ENCODE peak calls at places on chromosomes 2 and 18, in five cellular contexts. T, N, Z, L and W are unnamed samples.

GRCh38 chr2:112184121-112184520 is 45.9 kb downstream of the FBLN7 start:
- DNase-seq in T (no peak), N (no peak), Z (no peak), L (no peak), W (no peak)

GRCh38 chr18:21215480-21215879 is 26.6 kb upstream of the GREB1L start:
- DNase-seq in T (no peak), N (no peak), Z (no peak), L (no peak), W (no peak)

GRCh38 chr2:204483497-204484164 is 61.6 kb upstream of the PARD3B start:
- DNase-seq in T (peak), N (no peak), Z (no peak), L (no peak), W (no peak)

GRCh38 chr2:240400319-240401161 is 34.9 kb upstream of the GPC1 start:
- DNase-seq in T (no peak), N (no peak), Z (no peak), L (no peak), W (no peak)

GRCh38 chr2:159613515-159614336 is 2.6 kb downstream of the BAZ2B start:
- DNase-seq in T (no peak), N (peak), Z (no peak), L (no peak), W (no peak)

GRCh38 chr2:72998724-72999123 is 72.8 kb downstream of the SFXN5 start:
- DNase-seq in T (no peak), N (no peak), Z (no peak), L (no peak), W (no peak)

GRCh38 chr2:169091761-169092523 is 22.6 kb downstream of the DHRS9 start:
- DNase-seq in T (no peak), N (peak), Z (no peak), L (no peak), W (no peak)

GRCh38 chr2:227031379-227031778 is 132.6 kb downstream of the COL4A4 start:
- DNase-seq in T (no peak), N (no peak), Z (no peak), L (no peak), W (no peak)

GRCh38 chr2:195543902-195544894 is 112.8 kb upstream of the SLC39A10 start:
- DNase-seq in T (no peak), N (peak), Z (peak), L (no peak), W (no peak)

GRCh38 chr2:1557467-1557820 is 144.2 kb downstream of the TPO start:
- DNase-seq in T (no peak), N (no peak), Z (no peak), L (no peak), W (no peak)

GRCh38 chr2:19857806-19858205 is 44.0 kb downstream of the TTC32 start:
- DNase-seq in T (no peak), N (no peak), Z (no peak), L (no peak), W (no peak)

GRCh38 chr18:48909721-48910120 is 41.0 kb downstream of the SMAD7 start:
- DNase-seq in T (no peak), N (no peak), Z (no peak), L (no peak), W (no peak)

GRCh38 chr2:192155521-192156118 is 39.1 kb downstream of the TMEFF2 start:
- DNase-seq in T (no peak), N (no peak), Z (no peak), L (no peak), W (no peak)

GRCh38 chr2:226796840-226797288 is 2.8 kb downstream of the IRS1 start:
- DNase-seq in T (peak), N (peak), Z (no peak), L (no peak), W (no peak)

GRCh38 chr2:199449455-199449854 is 8.3 kb downstream of the SATB2 start:
- DNase-seq in T (no peak), N (peak), Z (no peak), L (no peak), W (no peak)

GRCh38 chr2:181264436-181264835 is 192.8 kb upstream of the ITGA4 start:
- DNase-seq in T (no peak), N (no peak), Z (no peak), L (no peak), W (no peak)
- TF ChIP-seq RCOR1 in T (no peak), N (no peak), Z (no peak), L (no peak), W (no peak)

GRCh38 chr2:167859676-167860075 is 387.7 kb downstream of the STK39 start:
- DNase-seq in T (no peak), N (no peak), Z (no peak), L (no peak), W (no peak)

GRCh38 chr2:167862296-167862695 is 385.1 kb downstream of the STK39 start:
- DNase-seq in T (no peak), N (no peak), Z (no peak), L (no peak), W (no peak)

GRCh38 chr2:167861574-167862193 is 385.7 kb downstream of the STK39 start:
- DNase-seq in T (no peak), N (no peak), Z (no peak), L (no peak), W (no peak)

GRCh38 chr2:167863377-167863776 is 384.0 kb downstream of the STK39 start:
- DNase-seq in T (no peak), N (no peak), Z (no peak), L (no peak), W (no peak)

DNA sequence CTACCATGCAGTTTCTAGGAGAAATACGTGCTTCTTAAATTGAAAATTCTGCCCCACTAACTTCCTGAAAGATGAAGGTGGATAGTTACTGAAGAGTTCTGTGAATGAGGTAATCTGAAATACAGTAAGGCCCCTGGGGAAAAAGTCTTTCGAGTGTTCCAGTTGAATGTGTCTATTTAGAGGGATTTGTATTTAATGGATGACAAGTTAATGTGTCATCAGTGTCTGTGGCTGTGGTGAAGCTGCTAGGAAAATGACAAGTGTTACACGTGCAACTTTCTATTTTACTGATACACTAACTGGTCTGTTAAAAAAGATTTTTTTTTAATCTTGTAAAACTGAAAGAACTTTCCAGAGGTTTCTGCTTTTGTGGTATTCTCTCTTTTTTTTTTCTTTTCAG is 384.6 kb downstream of the STK39 start:
- DNase-seq in T (no peak), N (peak), Z (no peak), L (no peak), W (peak)
- TF ChIP-seq RCOR1 in T (no peak), N (no peak), Z (no peak), L (no peak), W (no peak)

GRCh38 chr2:11569636-11570035 is 35.8 kb downstream of the GREB1 start:
- DNase-seq in T (no peak), N (no peak), Z (no peak), L (no peak), W (no peak)
- TF ChIP-seq RCOR1 in T (no peak), N (no peak), Z (no peak), L (no peak), W (no peak)

GRCh38 chr2:83650156-83650555 is 808.9 kb downstream of the SUCLG1 start:
- DNase-seq in T (no peak), N (no peak), Z (no peak), L (no peak), W (no peak)

DNA sequence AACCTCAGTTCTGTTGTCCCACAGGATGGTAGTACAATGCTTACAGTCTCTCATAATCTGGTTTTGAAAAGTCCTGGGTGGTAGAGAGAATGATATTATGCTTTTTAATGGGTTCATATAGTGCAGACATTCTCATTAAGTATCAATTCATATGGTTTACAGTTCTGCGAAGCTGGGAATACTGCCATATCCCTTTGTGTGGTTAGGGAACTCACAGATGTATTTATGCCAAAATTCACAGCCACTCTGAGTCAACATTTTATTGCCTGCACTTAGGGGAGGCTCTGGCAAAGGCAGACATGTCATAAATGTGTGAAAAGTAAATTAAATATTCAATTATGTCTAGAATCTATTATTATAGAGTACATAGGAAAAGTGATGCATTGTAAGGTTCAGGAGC is 808.2 kb downstream of the SUCLG1 start:
- DNase-seq in T (no peak), N (no peak), Z (no peak), L (no peak), W (no peak)
- TF ChIP-seq RCOR1 in T (no peak), N (no peak), Z (no peak), L (no peak), W (no peak)

GRCh38 chr2:127001751-127002150 is 103.1 kb downstream of the TEX51 start:
- DNase-seq in T (no peak), N (no peak), Z (no peak), L (no peak), W (no peak)
- TF ChIP-seq RCOR1 in T (no peak), N (no peak), Z (no peak), L (no peak), W (no peak)